ENCODE peak calls at places on chromosomes 16 and 17, in four cellular contexts. One of them, this sample, is unnamed.

GRCh38 chr16:89363621-89364393 is 126.6 kb downstream of the ANKRD11 start:
- DNase-seq in tibial nerve: no peak
- DNase-seq in EL: peak
- DNase-seq in stimulated activated CD4-positive, alpha-beta T cell treated with anti-CD3 and anti-CD28 coated beads, Interleukin-1b, Interleukin-23, amount 100 ng/mL, for 48 hours: peak
- DNase-seq in this sample: peak

GRCh38 chr16:30605148-30605547 is 5.0 kb downstream of the ZNF689 start:
- DNase-seq in EL: no peak
- DNase-seq in tibial nerve: no peak
- DNase-seq in stimulated activated CD4-positive, alpha-beta T cell treated with anti-CD3 and anti-CD28 coated beads, Interleukin-1b, Interleukin-23, amount 100 ng/mL, for 48 hours: no peak
- DNase-seq in this sample: no peak

GRCh38 chr16:73339821-73340220 is 291.9 kb upstream of the ZFHX3 start:
- DNase-seq in stimulated activated CD4-positive, alpha-beta T cell treated with anti-CD3 and anti-CD28 coated beads, Interleukin-1b, Interleukin-23, amount 100 ng/mL, for 48 hours: no peak
- DNase-seq in EL: no peak
- DNase-seq in tibial nerve: no peak
- DNase-seq in this sample: no peak

GRCh38 chr16:15765880-15766279 is 90.9 kb downstream of the MYH11 start:
- DNase-seq in EL: peak
- DNase-seq in stimulated activated CD4-positive, alpha-beta T cell treated with anti-CD3 and anti-CD28 coated beads, Interleukin-1b, Interleukin-23, amount 100 ng/mL, for 48 hours: peak
- DNase-seq in tibial nerve: peak
- DNase-seq in this sample: no peak

GRCh38 chr16:56382459-56382858 is 42.9 kb downstream of the AMFR start:
- DNase-seq in stimulated activated CD4-positive, alpha-beta T cell treated with anti-CD3 and anti-CD28 coated beads, Interleukin-1b, Interleukin-23, amount 100 ng/mL, for 48 hours: no peak
- DNase-seq in EL: no peak
- DNase-seq in tibial nerve: no peak
- DNase-seq in this sample: no peak

GRCh38 chr17:58507123-58507634 is 7.3 kb downstream of the MTMR4 start:
- DNase-seq in EL: peak
- DNase-seq in tibial nerve: no peak
- DNase-seq in stimulated activated CD4-positive, alpha-beta T cell treated with anti-CD3 and anti-CD28 coated beads, Interleukin-1b, Interleukin-23, amount 100 ng/mL, for 48 hours: no peak
- DNase-seq in this sample: no peak

GRCh38 chr17:4554441-4554996 is 665 bp downstream of the MYBBP1A start:
- DNase-seq in tibial nerve: no peak
- DNase-seq in EL: no peak
- DNase-seq in stimulated activated CD4-positive, alpha-beta T cell treated with anti-CD3 and anti-CD28 coated beads, Interleukin-1b, Interleukin-23, amount 100 ng/mL, for 48 hours: no peak
- DNase-seq in this sample: no peak

GRCh38 chr16:54285414-54286066 is 1.0 kb downstream of the IRX3 start:
- DNase-seq in tibial nerve: no peak
- DNase-seq in EL: peak
- DNase-seq in stimulated activated CD4-positive, alpha-beta T cell treated with anti-CD3 and anti-CD28 coated beads, Interleukin-1b, Interleukin-23, amount 100 ng/mL, for 48 hours: no peak
- DNase-seq in this sample: no peak

GRCh38 chr17:56699186-56699895 is 105.8 kb downstream of the NOG start:
- DNase-seq in stimulated activated CD4-positive, alpha-beta T cell treated with anti-CD3 and anti-CD28 coated beads, Interleukin-1b, Interleukin-23, amount 100 ng/mL, for 48 hours: no peak
- DNase-seq in tibial nerve: peak
- DNase-seq in EL: peak
- DNase-seq in this sample: peak

GRCh38 chr16:90012978-90013745 is 6.1 kb downstream of the DBNDD1 start:
- DNase-seq in stimulated activated CD4-positive, alpha-beta T cell treated with anti-CD3 and anti-CD28 coated beads, Interleukin-1b, Interleukin-23, amount 100 ng/mL, for 48 hours: no peak
- DNase-seq in tibial nerve: no peak
- DNase-seq in EL: no peak
- DNase-seq in this sample: no peak

GRCh38 chr17:66717680-66718079 is 117.2 kb upstream of the CACNG5 start:
- DNase-seq in stimulated activated CD4-positive, alpha-beta T cell treated with anti-CD3 and anti-CD28 coated beads, Interleukin-1b, Interleukin-23, amount 100 ng/mL, for 48 hours: no peak
- DNase-seq in tibial nerve: no peak
- DNase-seq in EL: no peak
- DNase-seq in this sample: no peak

GRCh38 chr16:66264311-66265105 is 102.0 kb upstream of the CDH5 start:
- DNase-seq in stimulated activated CD4-positive, alpha-beta T cell treated with anti-CD3 and anti-CD28 coated beads, Interleukin-1b, Interleukin-23, amount 100 ng/mL, for 48 hours: no peak
- DNase-seq in tibial nerve: no peak
- DNase-seq in EL: no peak
- DNase-seq in this sample: no peak

GRCh38 chr16:11262915-11263314 is 6.2 kb downstream of the TNP2 start:
- DNase-seq in tibial nerve: no peak
- DNase-seq in EL: no peak
- DNase-seq in stimulated activated CD4-positive, alpha-beta T cell treated with anti-CD3 and anti-CD28 coated beads, Interleukin-1b, Interleukin-23, amount 100 ng/mL, for 48 hours: no peak
- DNase-seq in this sample: no peak

GRCh38 chr17:2083613-2084128 is 28.8 kb downstream of the HIC1 start:
- DNase-seq in tibial nerve: no peak
- DNase-seq in stimulated activated CD4-positive, alpha-beta T cell treated with anti-CD3 and anti-CD28 coated beads, Interleukin-1b, Interleukin-23, amount 100 ng/mL, for 48 hours: no peak
- DNase-seq in EL: no peak
- DNase-seq in this sample: no peak

GRCh38 chr16:27511657-27512056 is 38.1 kb downstream of the GTF3C1 start:
- DNase-seq in EL: no peak
- DNase-seq in tibial nerve: no peak
- DNase-seq in stimulated activated CD4-positive, alpha-beta T cell treated with anti-CD3 and anti-CD28 coated beads, Interleukin-1b, Interleukin-23, amount 100 ng/mL, for 48 hours: no peak
- DNase-seq in this sample: no peak

GRCh38 chr17:27817731-27818130 is 17.4 kb upstream of the NOS2 start:
- DNase-seq in stimulated activated CD4-positive, alpha-beta T cell treated with anti-CD3 and anti-CD28 coated beads, Interleukin-1b, Interleukin-23, amount 100 ng/mL, for 48 hours: no peak
- DNase-seq in tibial nerve: no peak
- DNase-seq in EL: peak
- DNase-seq in this sample: no peak

GRCh38 chr17:42526031-42526444 is 10.0 kb upstream of the NAGLU start:
- DNase-seq in EL: peak
- DNase-seq in tibial nerve: no peak
- DNase-seq in stimulated activated CD4-positive, alpha-beta T cell treated with anti-CD3 and anti-CD28 coated beads, Interleukin-1b, Interleukin-23, amount 100 ng/mL, for 48 hours: no peak
- DNase-seq in this sample: peak

This sample was measured in HCEC 1CT.